ENCODE peak calls at places on chromosomes 11 and 22, in eight cellular contexts. N, E, S, O, F, J, C and H are unnamed samples.

GRCh38 chr11:93329936-93330445 is 551 bp upstream of the DEUP1 start:
- DNase-seq in N (no peak), E (no peak), S (no peak), O (peak; percentile 59), F (peak; percentile 12), J (no peak), C (no peak), H (peak; percentile 25)

GRCh38 chr11:16891964-16892363 is 122.2 kb downstream of the PLEKHA7 start:
- DNase-seq in N (peak; percentile 22), E (no peak), S (no peak), O (no peak), F (no peak), J (no peak), C (no peak), H (no peak)

GRCh38 chr22:32058656-32059280 is 15.7 kb downstream of the SLC5A1 start:
- DNase-seq in N (no peak), E (no peak), S (no peak), O (no peak), F (no peak), J (no peak), C (no peak), H (no peak)

GRCh38 chr11:63548178-63548577 is 11.6 kb downstream of the PLAAT4 start:
- DNase-seq in N (no peak), E (no peak), S (no peak), O (no peak), F (no peak), J (no peak), C (no peak), H (no peak)

GRCh38 chr11:88292156-88292844 is 45.2 kb downstream of the CTSC start:
- DNase-seq in N (no peak), E (no peak), S (no peak), O (peak; percentile 62), F (no peak), J (no peak), C (peak; percentile 58), H (peak; percentile 82)

GRCh38 chr11:104609766-104610165 is 288.5 kb downstream of the CASP12 start:
- DNase-seq in N (no peak), E (no peak), S (no peak), O (no peak), F (no peak), J (no peak), C (no peak), H (no peak)

GRCh38 chr11:116840224-116840745 is 2.9 kb upstream of the APOA1 start:
- DNase-seq in N (no peak), E (no peak), S (no peak), O (no peak), F (no peak), J (peak; percentile 49), C (no peak), H (no peak)

GRCh38 chr22:47143249-47143938 is 380.9 kb downstream of the TBC1D22A start:
- DNase-seq in N (no peak), E (no peak), S (no peak), O (no peak), F (no peak), J (no peak), C (peak; percentile 15), H (no peak)

GRCh38 chr22:46569055-46569847 is 31.8 kb upstream of the CELSR1 start:
- DNase-seq in N (no peak), E (no peak), S (no peak), O (peak; percentile 51), F (no peak), J (peak; percentile 45), C (no peak), H (no peak)

GRCh38 chr11:18322818-18323570 is 627 bp downstream of the GTF2H1 start:
- DNase-seq in N (no peak), E (no peak), S (no peak), O (no peak), F (no peak), J (no peak), C (no peak), H (no peak)

GRCh38 chr11:128877726-128878125 is 10.6 kb upstream of the KCNJ1 start:
- DNase-seq in N (no peak), E (no peak), S (no peak), O (no peak), F (no peak), J (no peak), C (no peak), H (no peak)